ENCODE peak calls at places on chromosomes 16 and 17, in four cellular contexts. N, J, K and X are unnamed samples. For H3K9me3, the result is how much of the 10 kb centered on the place peaks cover.

GRCh38 chr16:85908444-85908843 is 9.5 kb downstream of the IRF8 start:
- DNase-seq in N (no peak), J (no peak), K (no peak), X (no peak)

GRCh38 chr16:67150058-67150832 is 553 bp downstream of the B3GNT9 start:
- DNase-seq in J (no peak), N (no peak), K (peak), X (no peak)

GRCh38 chr16:71344315-71344905 is 14.1 kb upstream of the CALB2 start:
- DNase-seq in K (no peak), N (no peak), J (no peak), X (no peak)

GRCh38 chr16:3190949-3191353 is 2.9 kb downstream of the OR1F1 start:
- DNase-seq in K (no peak), J (no peak), N (no peak), X (no peak)

GRCh38 chr17:49204521-49204920 is 5.9 kb downstream of the GNGT2 start:
- DNase-seq in J (no peak), N (no peak), K (no peak), X (no peak)

GRCh38 chr16:49698416-49698815 is 157.5 kb downstream of the ZNF423 start:
- DNase-seq in N (no peak), J (no peak), K (no peak), X (no peak)

GRCh38 chr16:89723279-89724250 is 2.2 kb downstream of the ZNF276 start:
- DNase-seq in J (peak), N (no peak), K (no peak), X (peak)

GRCh38 chr16:23959069-23959800 is 123.5 kb downstream of the PRKCB start:
- DNase-seq in J (no peak), N (no peak), K (no peak), X (no peak)

GRCh38 chr17:18025596-18026407 is 13.2 kb downstream of the ATPAF2 start:
- DNase-seq in N (no peak), K (no peak), J (no peak), X (no peak)

GRCh38 chr16:49704586-49705155 is 151.2 kb downstream of the ZNF423 start:
- DNase-seq in N (no peak), K (no peak), J (no peak), X (no peak)

GRCh38 chr17:33201255-33201654 is 91.8 kb downstream of the ASIC2 start:
- DNase-seq in K (no peak), J (no peak), N (no peak), X (no peak)

GRCh38 chr16:5502467-5502869 is 404.9 kb upstream of the EEF2KMT start:
- DNase-seq in J (no peak), N (no peak), K (peak), X (no peak)

GRCh38 chr16:31201511-31202401 is 804 bp downstream of the PYCARD start:
- DNase-seq in K (no peak), J (peak), N (no peak), X (no peak)

GRCh38 chr16:75068075-75068474 is 48.5 kb downstream of the LDHD start:
- DNase-seq in J (no peak), K (no peak), N (no peak), X (no peak)

GRCh38 chr16:79419148-79419547 is 181.4 kb downstream of the MAF start:
- DNase-seq in N (no peak), J (no peak), K (no peak), X (no peak)

GRCh38 chr16:48526058-48526957 is 83.7 kb downstream of the N4BP1 start:
- DNase-seq in J (no peak), K (no peak), N (no peak), X (no peak)

GRCh38 chr17:61335845-61336655 is 63.6 kb upstream of the TBX2 start:
- DNase-seq in K (no peak), J (no peak), N (no peak), X (no peak)

GRCh38 chr17:181213-182163 is at the start of gene DOC2B:
- DNase-seq in N (no peak), K (peak), J (peak), X (no peak)

GRCh38 chr17:43917348-43918025 is 10.2 kb upstream of the MPP2 start:
- DNase-seq in J (peak), N (no peak), K (no peak), X (peak)

GRCh38 chr16:12409700-12410099 is 394.0 kb downstream of the CPPED1 start:
- DNase-seq in N (no peak), J (no peak), K (no peak), X (no peak)

GRCh38 chr17:8048236-8048635 is 9.4 kb downstream of the ALOX15B start:
- DNase-seq in N (no peak), K (no peak), J (no peak), X (no peak)

GRCh38 chr17:40452074-40452787 is 9.0 kb downstream of the IGFBP4 start:
- DNase-seq in J (no peak), N (no peak), K (no peak), X (no peak)

GRCh38 chr16:50677351-50677750 is 3.8 kb downstream of the SNX20 start:
- DNase-seq in N (no peak), J (no peak), K (no peak), X (no peak)

GRCh38 chr16:79175286-79176057 is 425.1 kb downstream of the MAF start:
- DNase-seq in N (no peak), J (no peak), K (no peak), X (no peak)

GRCh38 chr16:47834485-47835024 is 321.2 kb downstream of the ABCC12 start:
- DNase-seq in N (no peak), K (no peak), J (no peak), X (no peak)

GRCh38 chr17:36203335-36203734 is 6.8 kb upstream of the CCL3L1 start:
- DNase-seq in J (no peak), N (no peak), K (no peak), X (no peak)

GRCh38 chr16:88835383-88835782 is 21.4 kb downstream of the GALNS start:
- DNase-seq in N (no peak), K (no peak), J (no peak), X (no peak)

GRCh38 chr16:54540525-54541180 is 254.1 kb upstream of the IRX3 start:
- DNase-seq in K (no peak), J (no peak), N (no peak), X (no peak)

GRCh38 chr17:77668518-77668917 is 290.0 kb upstream of the TNRC6C start:
- DNase-seq in K (no peak), J (no peak), N (no peak), X (no peak)
- H3K9me3 ChIP-seq in K (under half), J (under half), N (under half), X (under half)

GRCh38 chr16:82857693-82858337 is 231.0 kb downstream of the CDH13 start:
- DNase-seq in J (no peak), N (no peak), K (no peak), X (no peak)
- H3K9me3 ChIP-seq in J (under half), N (under half), K (under half), X (under half)

GRCh38 chr16:56866955-56867830 is 2.2 kb downstream of the SLC12A3 start:
- DNase-seq in K (peak), N (no peak), J (peak), X (peak)
- H3K9me3 ChIP-seq in K (under half), N (under half), J (under half), X (under half)

GRCh38 chr17:26807024-26807423 is 486.9 kb upstream of the WSB1 start:
- DNase-seq in N (no peak), K (no peak), J (no peak), X (no peak)
- H3K9me3 ChIP-seq in N (half or more), K (under half), J (half or more), X (under half)

GRCh38 chr16:35180970-35181369 is 1721.6 kb downstream of the TP53TG3F start:
- DNase-seq in J (no peak), N (no peak), K (no peak), X (no peak)
- H3K9me3 ChIP-seq in J (under half), N (half or more), K (under half), X (under half)

GRCh38 chr17:82948957-82949356 is 109.1 kb upstream of the ZNF750 start:
- DNase-seq in J (no peak), K (no peak), N (no peak), X (no peak)

GRCh38 chr17:82948081-82948511 is 108.3 kb upstream of the ZNF750 start:
- DNase-seq in J (no peak), K (no peak), N (no peak), X (no peak)

GRCh38 chr17:82950525-82951102 is 110.8 kb upstream of the ZNF750 start:
- DNase-seq in N (no peak), K (no peak), J (no peak), X (no peak)

GRCh38 chr17:82949361-82949760 is 109.5 kb upstream of the ZNF750 start:
- DNase-seq in N (no peak), K (no peak), J (no peak), X (no peak)

GRCh38 chr17:82949984-82950383 is 110.2 kb upstream of the ZNF750 start:
- DNase-seq in J (no peak), N (no peak), K (no peak), X (no peak)
- H3K9me3 ChIP-seq in J (under half), N (under half), K (under half), X (under half)

GRCh38 chr16:69187891-69188451 is 1.0 kb downstream of the SNTB2 start:
- DNase-seq in K (peak), J (peak), N (no peak), X (no peak)
- H3K9me3 ChIP-seq in K (under half), J (under half), N (under half), X (under half)

GRCh38 chr16:15971435-15971805 is 22.0 kb downstream of the ABCC1 start:
- DNase-seq in K (no peak), J (no peak), N (no peak), X (no peak)

GRCh38 chr16:15972046-15972868 is 22.8 kb downstream of the ABCC1 start:
- DNase-seq in J (no peak), K (no peak), N (no peak), X (no peak)

GRCh38 chr16:15973997-15974396 is 24.6 kb downstream of the ABCC1 start:
- DNase-seq in N (no peak), J (no peak), K (no peak), X (no peak)

GRCh38 chr16:15975172-15975571 is 25.8 kb downstream of the ABCC1 start:
- DNase-seq in K (no peak), N (no peak), J (no peak), X (no peak)

DNA sequence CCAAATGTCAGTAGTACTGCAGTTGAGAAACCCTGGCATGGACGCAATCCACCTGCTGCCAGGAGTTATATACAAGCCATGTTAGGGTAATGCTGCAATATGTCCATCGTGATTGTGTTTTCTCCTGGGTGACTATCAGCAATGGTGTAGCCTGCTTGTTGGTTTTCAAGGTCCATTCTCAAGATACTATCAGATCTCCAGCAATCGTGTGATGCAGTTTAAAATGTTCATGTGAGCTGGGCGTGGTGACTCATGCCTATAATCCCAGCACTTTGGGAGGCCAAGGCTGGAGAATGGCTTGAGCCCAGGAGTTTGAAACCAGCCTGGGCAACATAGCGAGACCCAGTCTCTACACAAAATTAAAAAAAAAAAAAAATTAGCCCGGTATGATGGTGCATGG is 24.0 kb downstream of the ABCC1 start:
- DNase-seq in K (peak), J (no peak), N (no peak), X (no peak)
- H3K9me3 ChIP-seq in K (under half), J (under half), N (under half), X (under half)

DNA sequence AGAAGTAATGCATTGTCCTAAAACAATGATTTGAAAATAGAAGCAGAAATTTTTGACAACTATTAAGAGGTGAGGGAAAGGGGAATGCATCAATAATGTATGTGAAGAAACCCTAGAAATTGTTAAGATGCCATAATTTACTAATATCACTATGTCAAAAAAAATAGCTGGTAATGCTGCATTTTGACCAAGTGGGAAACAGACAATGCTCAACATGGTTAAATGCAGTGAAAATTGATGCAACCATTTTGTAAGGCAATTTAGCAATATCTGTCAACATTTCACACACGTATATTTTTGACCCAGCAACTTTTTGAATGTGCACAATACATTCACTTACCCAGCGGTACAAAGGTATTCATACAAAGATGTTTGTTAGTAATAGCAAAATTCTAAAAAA is 381.6 kb downstream of the CDH11 start:
- DNase-seq in N (no peak), J (no peak), K (no peak), X (no peak)
- H3K9me3 ChIP-seq in N (under half), J (under half), K (under half), X (under half)

GRCh38 chr17:56929362-56929969 is 15.6 kb upstream of the TRIM25 start:
- DNase-seq in J (no peak), K (no peak), N (no peak), X (no peak)
- H3K9me3 ChIP-seq in J (under half), K (under half), N (under half), X (under half)